ENCODE peak calls at places on chromosome 20, in seven cellular contexts. X is NCI-H1092 treated with DMSO at 0.1 percent for 48 hours; J is nucleus accumbens; N is breast epithelium; E is CD8-positive, alpha-beta T cell; T is stimulated activated CD4-positive, alpha-beta T cell treated with anti-CD3 and anti-CD28 coated beads, Interleukin-12 subunit alpha, Interleukin-12 subunit beta, amount 100 ng/mL, for 48 hours; C is Caco-2. G is an unnamed sample.

GRCh38 chr20:10504893-10505292 is 69.8 kb downstream of the SLX4IP start:
- DNase-seq in X (no peak), J (no peak), N (no peak), E (no peak), T (no peak), C (no peak), G (no peak)

GRCh38 chr20:57531986-57532566 is 7.1 kb upstream of the CTCFL start:
- DNase-seq in X (no peak), J (no peak), N (no peak), E (no peak), T (no peak), C (no peak), G (no peak)

GRCh38 chr20:63610581-63611435 is 16.1 kb downstream of the GMEB2 start:
- DNase-seq in X (no peak), J (no peak), N (no peak), E (no peak), T (no peak), C (no peak), G (no peak)

GRCh38 chr20:57389695-57390603 is 1.2 kb upstream of the RBM38 start:
- DNase-seq in X (no peak), J (no peak), N (no peak), E (peak; percentile 64), T (peak; percentile 59), C (peak; percentile 41), G (no peak)

GRCh38 chr20:37803476-37804307 is 99.2 kb upstream of the VSTM2L start:
- DNase-seq in X (no peak), J (no peak), N (no peak), E (no peak), T (no peak), C (no peak), G (no peak)

GRCh38 chr20:62914970-62915457 is 11.3 kb downstream of the DIDO1 start:
- DNase-seq in X (no peak), J (no peak), N (no peak), E (no peak), T (no peak), C (peak; percentile 76), G (no peak)

GRCh38 chr20:61662946-61663460 is 402.7 kb downstream of the TAF4 start:
- DNase-seq in X (no peak), J (no peak), N (no peak), E (no peak), T (no peak), C (no peak), G (no peak)

GRCh38 chr20:10239954-10240353 is 21.3 kb downstream of the SNAP25 start:
- DNase-seq in X (no peak), J (no peak), N (peak; percentile 62), E (no peak), T (no peak), C (no peak), G (no peak)

GRCh38 chr20:2305479-2305878 is 9.7 kb downstream of the TGM3 start:
- DNase-seq in X (no peak), J (no peak), N (no peak), E (no peak), T (no peak), C (no peak), G (no peak)

GRCh38 chr20:45229264-45230056 is 8.3 kb downstream of the SEMG2 start:
- DNase-seq in X (peak; percentile 11), J (no peak), N (no peak), E (no peak), T (peak; percentile 52), C (peak; percentile 81), G (no peak)

GRCh38 chr20:9218412-9219001 is 149.6 kb downstream of the PLCB4 start:
- DNase-seq in X (no peak), J (no peak), N (no peak), E (no peak), T (no peak), C (no peak), G (no peak)

GRCh38 chr20:7151666-7152065 is 384.2 kb downstream of the BMP2 start:
- DNase-seq in X (no peak), J (no peak), N (no peak), E (no peak), T (no peak), C (peak; percentile 19), G (no peak)